ENCODE peak calls at places on chromosomes 3 and 15, in five cellular contexts. One of them, this sample, is unnamed.

GRCh38 chr3:134481166-134481565 is 4.6 kb downstream of the ANAPC13 start:
- DNase-seq in heart left ventricle: no peak
- DNase-seq in NCI-H1417 treated with DMSO at 0.1 percent for 48 hours: no peak
- DNase-seq in thoracic aorta: no peak
- DNase-seq in activated effector memory CD4-positive, alpha-beta T cell treated with anti-CD3 and anti-CD28 coated beads, Interleukin-2, amount 50 U/mL, for 16 hours: no peak
- DNase-seq in this sample: no peak

GRCh38 chr3:70832811-70833509 is 520.5 kb upstream of the MDFIC2 start:
- DNase-seq in heart left ventricle: no peak
- DNase-seq in NCI-H1417 treated with DMSO at 0.1 percent for 48 hours: no peak
- DNase-seq in thoracic aorta: no peak
- DNase-seq in activated effector memory CD4-positive, alpha-beta T cell treated with anti-CD3 and anti-CD28 coated beads, Interleukin-2, amount 50 U/mL, for 16 hours: no peak
- DNase-seq in this sample: no peak

GRCh38 chr3:170414202-170414663 is 4.4 kb upstream of the CLDN11 start:
- DNase-seq in heart left ventricle: no peak
- DNase-seq in NCI-H1417 treated with DMSO at 0.1 percent for 48 hours: no peak
- DNase-seq in thoracic aorta: no peak
- DNase-seq in activated effector memory CD4-positive, alpha-beta T cell treated with anti-CD3 and anti-CD28 coated beads, Interleukin-2, amount 50 U/mL, for 16 hours: peak
- DNase-seq in this sample: no peak

GRCh38 chr3:13219077-13219901 is 146.1 kb upstream of the IQSEC1 start:
- DNase-seq in heart left ventricle: no peak
- DNase-seq in NCI-H1417 treated with DMSO at 0.1 percent for 48 hours: no peak
- DNase-seq in thoracic aorta: no peak
- DNase-seq in activated effector memory CD4-positive, alpha-beta T cell treated with anti-CD3 and anti-CD28 coated beads, Interleukin-2, amount 50 U/mL, for 16 hours: no peak
- DNase-seq in this sample: no peak

GRCh38 chr15:33988384-33988783 is 20.1 kb downstream of the CHRM5 start:
- DNase-seq in heart left ventricle: no peak
- DNase-seq in NCI-H1417 treated with DMSO at 0.1 percent for 48 hours: no peak
- DNase-seq in thoracic aorta: no peak
- DNase-seq in activated effector memory CD4-positive, alpha-beta T cell treated with anti-CD3 and anti-CD28 coated beads, Interleukin-2, amount 50 U/mL, for 16 hours: no peak
- DNase-seq in this sample: no peak

GRCh38 chr15:69271217-69271616 is 27.5 kb upstream of the PAQR5 start:
- DNase-seq in heart left ventricle: no peak
- DNase-seq in NCI-H1417 treated with DMSO at 0.1 percent for 48 hours: no peak
- DNase-seq in thoracic aorta: no peak
- DNase-seq in activated effector memory CD4-positive, alpha-beta T cell treated with anti-CD3 and anti-CD28 coated beads, Interleukin-2, amount 50 U/mL, for 16 hours: no peak
- DNase-seq in this sample: no peak

GRCh38 chr15:83379574-83379973 is 67.6 kb upstream of the SH3GL3 start:
- DNase-seq in heart left ventricle: no peak
- DNase-seq in NCI-H1417 treated with DMSO at 0.1 percent for 48 hours: no peak
- DNase-seq in thoracic aorta: no peak
- DNase-seq in activated effector memory CD4-positive, alpha-beta T cell treated with anti-CD3 and anti-CD28 coated beads, Interleukin-2, amount 50 U/mL, for 16 hours: no peak
- DNase-seq in this sample: no peak

GRCh38 chr15:47301481-47301880 is 415.8 kb upstream of the SEMA6D start:
- DNase-seq in heart left ventricle: no peak
- DNase-seq in NCI-H1417 treated with DMSO at 0.1 percent for 48 hours: peak
- DNase-seq in thoracic aorta: no peak
- DNase-seq in activated effector memory CD4-positive, alpha-beta T cell treated with anti-CD3 and anti-CD28 coated beads, Interleukin-2, amount 50 U/mL, for 16 hours: no peak
- DNase-seq in this sample: no peak

GRCh38 chr3:27220166-27220565 is 149.0 kb downstream of the NEK10 start:
- DNase-seq in heart left ventricle: no peak
- DNase-seq in NCI-H1417 treated with DMSO at 0.1 percent for 48 hours: no peak
- DNase-seq in thoracic aorta: no peak
- DNase-seq in activated effector memory CD4-positive, alpha-beta T cell treated with anti-CD3 and anti-CD28 coated beads, Interleukin-2, amount 50 U/mL, for 16 hours: no peak
- DNase-seq in this sample: no peak

GRCh38 chr15:84982301-84982920 is 755 bp downstream of the PDE8A start:
- DNase-seq in heart left ventricle: peak
- DNase-seq in NCI-H1417 treated with DMSO at 0.1 percent for 48 hours: no peak
- DNase-seq in thoracic aorta: no peak
- DNase-seq in activated effector memory CD4-positive, alpha-beta T cell treated with anti-CD3 and anti-CD28 coated beads, Interleukin-2, amount 50 U/mL, for 16 hours: peak
- DNase-seq in this sample: peak

GRCh38 chr3:138381413-138381901 is 33.1 kb downstream of the MRAS start:
- DNase-seq in heart left ventricle: peak
- DNase-seq in NCI-H1417 treated with DMSO at 0.1 percent for 48 hours: no peak
- DNase-seq in thoracic aorta: no peak
- DNase-seq in activated effector memory CD4-positive, alpha-beta T cell treated with anti-CD3 and anti-CD28 coated beads, Interleukin-2, amount 50 U/mL, for 16 hours: peak
- DNase-seq in this sample: no peak

GRCh38 chr15:78989701-78990248 is 44.9 kb upstream of the CTSH start:
- DNase-seq in heart left ventricle: no peak
- DNase-seq in NCI-H1417 treated with DMSO at 0.1 percent for 48 hours: no peak
- DNase-seq in thoracic aorta: no peak
- DNase-seq in activated effector memory CD4-positive, alpha-beta T cell treated with anti-CD3 and anti-CD28 coated beads, Interleukin-2, amount 50 U/mL, for 16 hours: no peak
- DNase-seq in this sample: no peak

GRCh38 chr3:124229407-124229806 is 237.5 kb upstream of the ROPN1 start:
- DNase-seq in heart left ventricle: no peak
- DNase-seq in NCI-H1417 treated with DMSO at 0.1 percent for 48 hours: no peak
- DNase-seq in thoracic aorta: no peak
- DNase-seq in activated effector memory CD4-positive, alpha-beta T cell treated with anti-CD3 and anti-CD28 coated beads, Interleukin-2, amount 50 U/mL, for 16 hours: no peak
- DNase-seq in this sample: no peak

GRCh38 chr15:76575177-76576078 is 238.9 kb downstream of the ISL2 start:
- DNase-seq in heart left ventricle: no peak
- DNase-seq in NCI-H1417 treated with DMSO at 0.1 percent for 48 hours: no peak
- DNase-seq in thoracic aorta: no peak
- DNase-seq in activated effector memory CD4-positive, alpha-beta T cell treated with anti-CD3 and anti-CD28 coated beads, Interleukin-2, amount 50 U/mL, for 16 hours: no peak
- DNase-seq in this sample: no peak